ENCODE peak calls at places on chromosomes 2 and 18, in nine cellular contexts. One of them, this sample, is unnamed.

GRCh38 chr2:196407675-196408265 is 231.7 kb upstream of the CCDC150 start:
- DNase-seq in K562: no peak
- DNase-seq in astrocyte of the cerebellum: no peak
- DNase-seq in cardiac fibroblast: no peak
- DNase-seq in small intestine: no peak
- DNase-seq in CD4-positive, alpha-beta memory T cell: no peak
- DNase-seq in astrocyte of the spinal cord: no peak
- DNase-seq in endothelial cell of umbilical vein: no peak
- DNase-seq in mammary epithelial cell: no peak
- DNase-seq in this sample: no peak

GRCh38 chr18:37385846-37386435 is 179.7 kb downstream of the CELF4 start:
- DNase-seq in CD4-positive, alpha-beta memory T cell: peak
- DNase-seq in small intestine: peak
- DNase-seq in mammary epithelial cell: peak
- DNase-seq in cardiac fibroblast: peak
- DNase-seq in astrocyte of the spinal cord: peak
- DNase-seq in endothelial cell of umbilical vein: peak
- DNase-seq in K562: peak
- DNase-seq in astrocyte of the cerebellum: no peak
- DNase-seq in this sample: no peak

GRCh38 chr18:22847392-22847791 is 85.7 kb upstream of the RBBP8 start:
- DNase-seq in astrocyte of the spinal cord: no peak
- DNase-seq in mammary epithelial cell: no peak
- DNase-seq in small intestine: no peak
- DNase-seq in astrocyte of the cerebellum: peak
- DNase-seq in endothelial cell of umbilical vein: no peak
- DNase-seq in CD4-positive, alpha-beta memory T cell: no peak
- DNase-seq in K562: no peak
- DNase-seq in cardiac fibroblast: peak
- DNase-seq in this sample: no peak

GRCh38 chr18:76260941-76261472 is 234.0 kb downstream of the ZNF516 start:
- DNase-seq in small intestine: no peak
- DNase-seq in CD4-positive, alpha-beta memory T cell: no peak
- DNase-seq in astrocyte of the cerebellum: no peak
- DNase-seq in mammary epithelial cell: no peak
- DNase-seq in astrocyte of the spinal cord: no peak
- DNase-seq in K562: no peak
- DNase-seq in cardiac fibroblast: no peak
- DNase-seq in endothelial cell of umbilical vein: no peak
- DNase-seq in this sample: no peak

GRCh38 chr2:144358979-144359541 is 160.9 kb downstream of the ZEB2 start:
- DNase-seq in astrocyte of the cerebellum: no peak
- DNase-seq in cardiac fibroblast: peak
- DNase-seq in endothelial cell of umbilical vein: peak
- DNase-seq in mammary epithelial cell: peak
- DNase-seq in CD4-positive, alpha-beta memory T cell: no peak
- DNase-seq in astrocyte of the spinal cord: peak
- DNase-seq in K562: no peak
- DNase-seq in small intestine: no peak
- DNase-seq in this sample: peak

GRCh38 chr2:43268066-43268971 is 41.9 kb upstream of the ZFP36L2 start:
- DNase-seq in mammary epithelial cell: peak
- DNase-seq in K562: no peak
- DNase-seq in cardiac fibroblast: no peak
- DNase-seq in astrocyte of the spinal cord: no peak
- DNase-seq in small intestine: no peak
- DNase-seq in endothelial cell of umbilical vein: no peak
- DNase-seq in CD4-positive, alpha-beta memory T cell: no peak
- DNase-seq in astrocyte of the cerebellum: no peak
- DNase-seq in this sample: no peak

GRCh38 chr2:70726186-70726585 is 41.8 kb downstream of the ADD2 start:
- DNase-seq in astrocyte of the spinal cord: no peak
- DNase-seq in mammary epithelial cell: no peak
- DNase-seq in small intestine: no peak
- DNase-seq in cardiac fibroblast: no peak
- DNase-seq in endothelial cell of umbilical vein: no peak
- DNase-seq in astrocyte of the cerebellum: no peak
- DNase-seq in K562: no peak
- DNase-seq in CD4-positive, alpha-beta memory T cell: no peak
- DNase-seq in this sample: no peak

GRCh38 chr2:154402138-154402714 is 296.3 kb upstream of the KCNJ3 start:
- DNase-seq in astrocyte of the cerebellum: peak
- DNase-seq in small intestine: peak
- DNase-seq in mammary epithelial cell: peak
- DNase-seq in K562: no peak
- DNase-seq in CD4-positive, alpha-beta memory T cell: no peak
- DNase-seq in endothelial cell of umbilical vein: peak
- DNase-seq in astrocyte of the spinal cord: peak
- DNase-seq in cardiac fibroblast: peak
- DNase-seq in this sample: peak

GRCh38 chr2:233062447-233062842 is 2.3 kb downstream of the INPP5D start:
- DNase-seq in endothelial cell of umbilical vein: no peak
- DNase-seq in astrocyte of the spinal cord: no peak
- DNase-seq in mammary epithelial cell: no peak
- DNase-seq in cardiac fibroblast: no peak
- DNase-seq in small intestine: no peak
- DNase-seq in CD4-positive, alpha-beta memory T cell: no peak
- DNase-seq in astrocyte of the cerebellum: no peak
- DNase-seq in K562: no peak
- DNase-seq in this sample: no peak

GRCh38 chr2:12321017-12321641 is 395.6 kb upstream of the TRIB2 start:
- DNase-seq in small intestine: no peak
- DNase-seq in K562: no peak
- DNase-seq in astrocyte of the spinal cord: peak
- DNase-seq in astrocyte of the cerebellum: peak
- DNase-seq in CD4-positive, alpha-beta memory T cell: no peak
- DNase-seq in endothelial cell of umbilical vein: no peak
- DNase-seq in cardiac fibroblast: peak
- DNase-seq in mammary epithelial cell: peak
- DNase-seq in this sample: peak

DNA sequence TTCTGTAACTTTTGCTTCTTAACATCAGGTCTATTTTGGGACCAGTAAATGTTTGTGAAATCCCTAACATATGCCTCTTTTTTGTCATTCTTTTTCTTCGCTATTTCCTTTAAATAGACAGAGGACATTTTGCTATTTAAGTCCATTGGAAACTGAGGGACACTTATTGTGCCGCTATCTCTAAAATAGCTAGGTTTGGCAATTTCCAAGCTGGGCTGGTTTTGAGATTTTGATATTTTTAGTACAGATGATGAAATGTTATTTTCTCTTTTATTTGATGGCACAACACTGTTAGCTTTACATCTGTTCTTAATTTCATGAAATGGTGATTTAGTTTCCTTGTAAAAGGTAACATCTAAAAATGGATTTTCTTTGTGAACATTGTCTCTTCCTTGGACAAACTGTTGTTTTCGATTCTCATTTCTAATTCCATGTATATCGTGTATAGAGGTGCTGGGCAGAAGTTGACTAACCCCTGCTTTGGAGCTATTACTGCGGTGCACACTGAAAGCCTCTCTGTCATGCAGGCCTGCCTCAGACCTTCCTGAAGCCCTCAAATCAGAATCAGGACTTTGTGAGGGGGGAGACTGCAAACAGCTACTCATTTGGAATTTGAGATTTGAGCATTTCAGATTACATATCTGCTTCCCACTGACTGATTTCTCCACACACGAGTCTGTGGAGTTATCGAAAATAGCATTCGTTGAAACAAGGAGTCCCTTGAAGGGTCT is 594 bp downstream of the RAD51AP2 start:
- DNase-seq in astrocyte of the cerebellum: no peak
- DNase-seq in cardiac fibroblast: peak
- DNase-seq in CD4-positive, alpha-beta memory T cell: no peak
- DNase-seq in K562: no peak
- DNase-seq in mammary epithelial cell: no peak
- DNase-seq in small intestine: no peak
- DNase-seq in endothelial cell of umbilical vein: no peak
- DNase-seq in astrocyte of the spinal cord: no peak
- DNase-seq in this sample: no peak
- H3K4me3 ChIP-seq in astrocyte of the cerebellum: peak
- H3K4me3 ChIP-seq in cardiac fibroblast: peak
- H3K4me3 ChIP-seq in CD4-positive, alpha-beta memory T cell: no peak
- H3K4me3 ChIP-seq in K562: peak
- H3K4me3 ChIP-seq in mammary epithelial cell: peak
- H3K4me3 ChIP-seq in small intestine: no peak
- H3K4me3 ChIP-seq in endothelial cell of umbilical vein: peak
- H3K4me3 ChIP-seq in astrocyte of the spinal cord: peak
- H3K4me3 ChIP-seq in this sample: peak

GRCh38 chr18:28175930-28176673 is 828 bp downstream of the CDH2 start:
- DNase-seq in small intestine: no peak
- DNase-seq in endothelial cell of umbilical vein: peak
- DNase-seq in mammary epithelial cell: peak
- DNase-seq in K562: no peak
- DNase-seq in CD4-positive, alpha-beta memory T cell: no peak
- DNase-seq in cardiac fibroblast: peak
- DNase-seq in astrocyte of the spinal cord: peak
- DNase-seq in astrocyte of the cerebellum: no peak
- DNase-seq in this sample: no peak

GRCh38 chr18:28175047-28175929 is 1.6 kb downstream of the CDH2 start:
- DNase-seq in cardiac fibroblast: peak
- DNase-seq in endothelial cell of umbilical vein: peak
- DNase-seq in astrocyte of the spinal cord: peak
- DNase-seq in small intestine: no peak
- DNase-seq in K562: no peak
- DNase-seq in astrocyte of the cerebellum: no peak
- DNase-seq in CD4-positive, alpha-beta memory T cell: no peak
- DNase-seq in mammary epithelial cell: no peak
- DNase-seq in this sample: no peak

GRCh38 chr18:28177828-28178635 is 1.1 kb upstream of the CDH2 start:
- DNase-seq in astrocyte of the spinal cord: peak
- DNase-seq in small intestine: no peak
- DNase-seq in CD4-positive, alpha-beta memory T cell: no peak
- DNase-seq in astrocyte of the cerebellum: no peak
- DNase-seq in K562: no peak
- DNase-seq in cardiac fibroblast: peak
- DNase-seq in mammary epithelial cell: peak
- DNase-seq in endothelial cell of umbilical vein: peak
- DNase-seq in this sample: no peak

GRCh38 chr18:28176933-28177827 is at the start of gene CDH2:
- DNase-seq in cardiac fibroblast: peak
- DNase-seq in astrocyte of the cerebellum: peak
- DNase-seq in CD4-positive, alpha-beta memory T cell: no peak
- DNase-seq in K562: no peak
- DNase-seq in endothelial cell of umbilical vein: peak
- DNase-seq in small intestine: no peak
- DNase-seq in mammary epithelial cell: peak
- DNase-seq in astrocyte of the spinal cord: peak
- DNase-seq in this sample: peak

DNA sequence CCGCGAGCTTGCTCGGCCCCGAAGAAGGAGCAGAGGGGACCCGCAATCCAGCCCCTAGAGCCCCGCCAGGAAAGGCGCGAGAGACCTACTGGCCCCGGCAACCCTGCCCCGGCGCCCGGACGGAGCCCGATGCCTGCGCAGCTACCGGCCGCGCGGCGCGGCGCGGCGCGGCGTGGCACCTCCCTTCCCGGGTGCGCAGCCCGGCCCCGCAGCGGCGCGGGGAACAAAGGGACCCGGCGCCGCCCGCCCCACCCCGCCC is 327 bp downstream of the CDH2 start:
- DNase-seq in CD4-positive, alpha-beta memory T cell: no peak
- DNase-seq in K562: no peak
- DNase-seq in astrocyte of the spinal cord: no peak
- DNase-seq in cardiac fibroblast: no peak
- DNase-seq in small intestine: no peak
- DNase-seq in mammary epithelial cell: no peak
- DNase-seq in astrocyte of the cerebellum: no peak
- DNase-seq in endothelial cell of umbilical vein: no peak
- DNase-seq in this sample: no peak
- H3K4me3 ChIP-seq in CD4-positive, alpha-beta memory T cell: no peak
- H3K4me3 ChIP-seq in K562: no peak
- H3K4me3 ChIP-seq in astrocyte of the spinal cord: peak
- H3K4me3 ChIP-seq in cardiac fibroblast: peak
- H3K4me3 ChIP-seq in small intestine: peak
- H3K4me3 ChIP-seq in mammary epithelial cell: no peak
- H3K4me3 ChIP-seq in astrocyte of the cerebellum: peak
- H3K4me3 ChIP-seq in endothelial cell of umbilical vein: peak
- H3K4me3 ChIP-seq in this sample: peak

DNA sequence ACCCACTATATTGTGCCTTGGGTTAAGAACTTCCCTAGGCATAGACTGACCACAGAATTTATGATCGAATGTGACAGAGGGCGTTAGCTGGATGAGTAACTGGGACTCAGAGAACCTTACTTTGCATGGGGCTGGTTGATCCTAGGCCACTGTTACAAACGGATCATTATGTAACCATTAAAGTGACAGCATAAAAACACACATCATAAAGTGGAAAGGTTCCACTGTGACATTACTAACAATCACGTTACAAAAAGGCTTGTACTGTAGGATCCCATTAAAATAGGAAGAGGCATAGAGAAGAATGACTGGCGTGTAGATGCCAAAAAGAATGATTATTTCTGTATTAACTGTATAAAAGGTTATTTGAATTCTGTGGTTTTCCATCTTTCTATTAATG is 246.2 kb upstream of the LYPD1 start:
- DNase-seq in CD4-positive, alpha-beta memory T cell: no peak
- DNase-seq in K562: no peak
- DNase-seq in cardiac fibroblast: no peak
- DNase-seq in small intestine: no peak
- DNase-seq in astrocyte of the cerebellum: no peak
- DNase-seq in astrocyte of the spinal cord: no peak
- DNase-seq in mammary epithelial cell: no peak
- DNase-seq in endothelial cell of umbilical vein: no peak
- DNase-seq in this sample: no peak
- H3K4me3 ChIP-seq in CD4-positive, alpha-beta memory T cell: no peak
- H3K4me3 ChIP-seq in K562: no peak
- H3K4me3 ChIP-seq in cardiac fibroblast: no peak
- H3K4me3 ChIP-seq in small intestine: no peak
- H3K4me3 ChIP-seq in astrocyte of the cerebellum: no peak
- H3K4me3 ChIP-seq in astrocyte of the spinal cord: no peak
- H3K4me3 ChIP-seq in mammary epithelial cell: no peak
- H3K4me3 ChIP-seq in endothelial cell of umbilical vein: no peak
- H3K4me3 ChIP-seq in this sample: no peak

DNA sequence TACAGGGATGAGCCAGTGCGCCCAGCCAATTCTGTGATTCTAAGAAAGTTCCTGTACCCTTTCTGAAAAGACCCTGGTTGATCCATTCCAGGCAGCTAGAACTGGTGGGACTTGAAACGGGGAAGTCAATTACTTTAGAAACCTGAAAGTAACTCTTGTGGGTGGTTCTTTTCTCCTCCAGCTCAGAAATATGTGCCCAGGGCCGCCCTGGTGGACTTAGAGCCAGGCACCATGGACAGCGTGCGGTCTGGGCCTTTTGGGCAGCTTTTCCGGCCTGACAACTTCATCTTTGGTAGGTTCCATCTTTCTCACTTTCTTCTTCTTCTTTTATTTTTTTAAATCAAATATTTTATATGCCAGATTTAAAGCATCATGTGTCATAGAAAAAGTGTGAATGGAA is 2.7 kb downstream of the TUBB6 start:
- DNase-seq in astrocyte of the cerebellum: no peak
- DNase-seq in cardiac fibroblast: no peak
- DNase-seq in K562: no peak
- DNase-seq in endothelial cell of umbilical vein: no peak
- DNase-seq in mammary epithelial cell: no peak
- DNase-seq in CD4-positive, alpha-beta memory T cell: no peak
- DNase-seq in astrocyte of the spinal cord: no peak
- DNase-seq in small intestine: no peak
- DNase-seq in this sample: no peak
- H3K4me3 ChIP-seq in astrocyte of the cerebellum: no peak
- H3K4me3 ChIP-seq in cardiac fibroblast: peak
- H3K4me3 ChIP-seq in K562: no peak
- H3K4me3 ChIP-seq in endothelial cell of umbilical vein: peak
- H3K4me3 ChIP-seq in mammary epithelial cell: peak
- H3K4me3 ChIP-seq in CD4-positive, alpha-beta memory T cell: no peak
- H3K4me3 ChIP-seq in astrocyte of the spinal cord: no peak
- H3K4me3 ChIP-seq in small intestine: no peak
- H3K4me3 ChIP-seq in this sample: peak